ENCODE peak calls at places on chromosomes 7 and 10, in seven cellular contexts. W is mucosa of descending colon, O is BJ, A is WERI-Rb-1, K is fibroblast of the aortic adventitia, B is right atrium auricular region, X is fibroblast of mammary gland. C is an unnamed sample.

GRCh38 chr10:52879181-52879607 is 106.6 kb upstream of the MBL2 start:
- DNase-seq in W (no peak), O (no peak), A (no peak), K (no peak), B (no peak), X (no peak), C (no peak)

GRCh38 chr7:81154565-81154964 is 235.7 kb upstream of the SEMA3C start:
- DNase-seq in W (no peak), O (no peak), A (no peak), K (no peak), B (no peak), X (no peak), C (no peak)

GRCh38 chr10:100907773-100908172 is 5.0 kb upstream of the SLF2 start:
- DNase-seq in W (no peak), O (no peak), A (no peak), K (no peak), B (no peak), X (no peak), C (no peak)

GRCh38 chr10:80168111-80168511 is 35.6 kb downstream of the PLAC9 start:
- DNase-seq in W (no peak), O (no peak), A (no peak), K (no peak), B (no peak), X (no peak), C (no peak)

GRCh38 chr7:151060416-151061234 is 1.2 kb downstream of the SLC4A2 start:
- DNase-seq in W (peak), O (no peak), A (peak), K (peak), B (no peak), X (peak), C (no peak)

GRCh38 chr7:46454796-46455195 is 533.7 kb upstream of the IGFBP3 start:
- DNase-seq in W (no peak), O (no peak), A (no peak), K (peak), B (no peak), X (no peak), C (no peak)

GRCh38 chr10:8054498-8055407 is at the start of gene GATA3:
- DNase-seq in W (peak), O (no peak), A (no peak), K (peak), B (peak), X (no peak), C (peak)

GRCh38 chr7:44325181-44325671 is at the start of gene CAMK2B:
- DNase-seq in W (no peak), O (no peak), A (no peak), K (no peak), B (no peak), X (no peak), C (peak)

GRCh38 chr10:81784111-81784597 is 90.8 kb upstream of the NRG3 start:
- DNase-seq in W (no peak), O (no peak), A (no peak), K (no peak), B (no peak), X (no peak), C (no peak)

GRCh38 chr10:64626856-64627255 is 1105.7 kb downstream of the REEP3 start:
- DNase-seq in W (no peak), O (no peak), A (no peak), K (no peak), B (no peak), X (no peak), C (no peak)

GRCh38 chr7:28355553-28356319 is 56.6 kb upstream of the CREB5 start:
- DNase-seq in W (no peak), O (no peak), A (no peak), K (no peak), B (no peak), X (peak), C (no peak)

GRCh38 chr7:131004371-131004770 is 270.4 kb upstream of the KLF14 start:
- DNase-seq in W (no peak), O (no peak), A (no peak), K (no peak), B (no peak), X (no peak), C (no peak)

GRCh38 chr7:64656489-64656888 is 9.4 kb upstream of the ZNF107 start:
- DNase-seq in W (no peak), O (no peak), A (no peak), K (no peak), B (peak), X (no peak), C (no peak)

GRCh38 chr10:94112321-94112720 is 118.6 kb downstream of the PLCE1 start:
- DNase-seq in W (no peak), O (no peak), A (no peak), K (no peak), B (no peak), X (no peak), C (no peak)

GRCh38 chr7:22697322-22697859 is 29.6 kb upstream of the IL6 start:
- DNase-seq in W (no peak), O (no peak), A (no peak), K (no peak), B (no peak), X (no peak), C (no peak)

GRCh38 chr10:31204090-31204489 is 114.9 kb upstream of the ZEB1 start:
- DNase-seq in W (no peak), O (no peak), A (no peak), K (peak), B (no peak), X (peak), C (no peak)

DNA sequence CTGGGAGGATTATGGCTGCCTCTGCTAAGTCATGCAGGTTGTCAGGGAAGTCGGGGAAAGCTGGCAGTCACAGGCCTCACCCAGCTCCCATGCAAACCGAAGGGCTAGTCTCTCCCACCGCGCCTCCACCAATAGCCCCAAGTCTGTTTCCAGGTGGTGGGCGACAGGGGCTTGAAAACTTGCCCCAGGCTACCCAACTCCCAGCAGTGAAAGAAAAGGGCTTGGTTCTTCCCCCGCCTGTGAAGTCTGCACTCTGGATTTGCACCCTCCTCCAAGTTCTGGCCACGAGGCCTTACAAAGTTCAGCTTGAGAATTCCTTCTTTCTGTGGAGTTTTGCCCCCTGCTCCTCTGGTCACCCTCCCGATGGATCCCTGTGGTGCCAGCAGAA is 99.9 kb upstream of the CHST15 start:
- DNase-seq in W (no peak), O (no peak), A (no peak), K (no peak), B (no peak), X (no peak), C (no peak)
- TF ChIP-seq CTCF in W (no peak), O (no peak), A (no peak), K (no peak), B (no peak), X (no peak), C (no peak)

DNA sequence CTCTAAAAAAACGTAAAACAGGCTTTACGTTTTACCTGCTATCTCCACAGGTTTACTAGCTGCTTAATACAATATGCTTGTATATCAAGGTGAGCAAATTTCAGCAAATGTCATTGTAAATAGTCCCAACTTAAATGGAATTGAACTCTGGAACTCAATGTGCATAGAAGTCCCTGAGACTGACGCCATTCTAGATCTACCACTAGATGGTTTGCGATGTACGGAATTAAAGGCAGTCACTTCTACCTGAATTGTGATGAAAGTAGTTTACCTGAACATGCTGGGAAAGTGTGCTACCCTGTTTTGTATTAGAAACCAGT is 837 bp upstream of the SNX13 start:
- DNase-seq in W (no peak), O (no peak), A (no peak), K (peak), B (no peak), X (peak), C (no peak)
- TF ChIP-seq CTCF in W (no peak), O (no peak), A (no peak), K (peak), B (no peak), X (peak), C (no peak)

GRCh38 chr10:92929896-92930295 is 81.6 kb downstream of the EXOC6 start:
- DNase-seq in W (no peak), O (no peak), A (no peak), K (no peak), B (no peak), X (no peak), C (no peak)
- TF ChIP-seq CTCF in W (no peak), O (no peak), A (no peak), K (no peak), B (no peak), X (no peak), C (no peak)

GRCh38 chr7:77416621-77417371 is 647 bp upstream of the GSAP start:
- DNase-seq in W (no peak), O (no peak), A (no peak), K (no peak), B (no peak), X (no peak), C (no peak)
- TF ChIP-seq CTCF in W (no peak), O (no peak), A (peak), K (no peak), B (no peak), X (no peak), C (no peak)

C was measured in nephron progenitor cell.